ENCODE peak calls at places on chromosome 16, in six cellular contexts. Z is lower leg skin, X is IMR-90, H is HCT116, P is body of pancreas, J is A549. K is an unnamed sample.

GRCh38 chr16:19882186-19882585 is 2.5 kb downstream of the GPRC5B start:
- DNase-seq in Z (no peak), X (no peak), H (no peak), P (no peak), J (no peak), K (no peak)

GRCh38 chr16:30437511-30438046 is 7.7 kb upstream of the DCTPP1 start:
- DNase-seq in Z (no peak), X (no peak), H (no peak), P (no peak), J (no peak), K (no peak)

GRCh38 chr16:82523786-82524185 is 103.0 kb upstream of the CDH13 start:
- DNase-seq in Z (no peak), X (no peak), H (no peak), P (no peak), J (no peak), K (no peak)

GRCh38 chr16:31079342-31079944 is 5.2 kb downstream of the ZNF646 start:
- DNase-seq in Z (no peak), X (no peak), H (no peak), P (no peak), J (no peak), K (no peak)

GRCh38 chr16:83561876-83562275 is 245.9 kb upstream of the HSBP1 start:
- DNase-seq in Z (no peak), X (peak), H (no peak), P (no peak), J (no peak), K (peak)

GRCh38 chr16:11794991-11795886 is 1.8 kb downstream of the ZC3H7A start:
- DNase-seq in Z (no peak), X (no peak), H (no peak), P (no peak), J (no peak), K (no peak)

GRCh38 chr16:89473791-89474414 is 16.5 kb downstream of the ANKRD11 start:
- DNase-seq in Z (no peak), X (peak), H (no peak), P (no peak), J (no peak), K (no peak)

GRCh38 chr16:13920510-13920818 is 510 bp downstream of the ERCC4 start:
- DNase-seq in Z (no peak), X (no peak), H (no peak), P (no peak), J (no peak), K (no peak)

DNA sequence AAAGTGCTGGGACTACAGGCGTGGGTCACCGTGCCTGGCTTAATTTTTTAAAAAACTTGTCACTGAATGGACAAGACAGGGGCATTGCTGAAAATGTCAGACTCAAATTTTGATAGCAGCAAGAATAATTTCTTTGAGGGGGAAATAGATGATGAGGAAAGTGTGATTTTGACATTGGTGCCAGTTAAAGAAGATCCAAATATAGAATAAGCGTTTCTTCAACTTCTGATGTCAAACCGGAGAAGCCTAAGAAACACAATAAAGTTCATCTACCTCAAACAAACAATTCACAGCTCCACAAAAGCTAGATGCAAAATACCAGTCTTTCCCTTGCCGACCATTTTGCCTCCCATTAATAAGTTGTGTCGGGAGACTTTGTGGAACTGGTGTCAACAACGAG is 4.5 kb downstream of the MT1X start:
- DNase-seq in Z (no peak), X (no peak), H (no peak), P (no peak), J (no peak), K (no peak)
- TF ChIP-seq POLR2A in Z (no peak), X (no peak), H (no peak), P (no peak), J (no peak), K (no peak)

GRCh38 chr16:49824600-49824999 is 31.3 kb downstream of the ZNF423 start:
- DNase-seq in Z (no peak), X (no peak), H (no peak), P (no peak), J (no peak), K (no peak)

GRCh38 chr16:49822649-49823370 is 33.1 kb downstream of the ZNF423 start:
- DNase-seq in Z (no peak), X (no peak), H (no peak), P (no peak), J (no peak), K (no peak)

GRCh38 chr16:49821156-49821555 is 34.8 kb downstream of the ZNF423 start:
- DNase-seq in Z (no peak), X (no peak), H (no peak), P (no peak), J (no peak), K (no peak)

GRCh38 chr16:49825006-49825405 is 30.9 kb downstream of the ZNF423 start:
- DNase-seq in Z (no peak), X (no peak), H (no peak), P (no peak), J (no peak), K (no peak)

DNA sequence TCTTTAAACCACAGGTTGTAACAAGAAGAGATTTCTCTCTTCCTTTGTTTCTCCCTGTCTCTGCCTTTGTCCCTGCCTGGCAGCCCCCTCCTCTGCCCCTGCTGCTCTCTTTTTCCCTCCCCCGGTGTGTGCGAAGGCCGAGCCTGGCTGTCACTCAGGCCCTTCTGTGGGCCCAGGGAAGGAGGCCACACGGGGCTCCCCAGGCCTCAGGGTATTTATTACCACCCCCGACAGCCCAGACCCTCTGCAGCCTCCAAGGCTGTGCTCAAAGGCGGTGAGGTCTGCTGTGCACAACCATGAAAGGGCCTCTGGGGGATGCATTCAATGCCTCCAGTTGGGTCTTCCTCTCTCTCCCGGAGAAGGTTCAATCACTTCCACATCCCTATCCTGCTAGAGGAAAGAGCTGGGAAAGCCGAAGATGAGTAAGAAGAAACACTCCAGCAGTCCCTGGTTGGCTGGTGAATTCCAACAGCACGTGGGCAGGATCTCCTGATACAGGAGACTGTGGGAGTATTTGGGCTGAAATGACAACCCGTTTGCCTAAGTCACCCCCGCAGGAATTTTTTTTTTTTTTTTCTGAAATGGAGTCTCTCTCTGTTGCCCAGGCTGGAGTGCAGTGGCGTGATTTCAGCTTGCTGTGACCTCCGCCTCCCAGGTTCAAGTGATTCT is 34.2 kb downstream of the ZNF423 start:
- DNase-seq in Z (no peak), X (no peak), H (no peak), P (no peak), J (no peak), K (no peak)
- TF ChIP-seq POLR2A in Z (no peak), X (no peak), H (no peak), P (no peak), J (no peak), K (no peak)

GRCh38 chr16:58024673-58025350 is 742 bp upstream of the MMP15 start:
- DNase-seq in Z (no peak), X (no peak), H (peak), P (peak), J (no peak), K (no peak)
- TF ChIP-seq POLR2A in Z (no peak), X (no peak), H (no peak), P (peak), J (no peak), K (no peak)

GRCh38 chr16:67247698-67248400 is 568 bp upstream of the FHOD1 start:
- DNase-seq in Z (no peak), X (no peak), H (no peak), P (no peak), J (no peak), K (no peak)
- TF ChIP-seq POLR2A in Z (no peak), X (no peak), H (peak), P (no peak), J (no peak), K (no peak)

DNA sequence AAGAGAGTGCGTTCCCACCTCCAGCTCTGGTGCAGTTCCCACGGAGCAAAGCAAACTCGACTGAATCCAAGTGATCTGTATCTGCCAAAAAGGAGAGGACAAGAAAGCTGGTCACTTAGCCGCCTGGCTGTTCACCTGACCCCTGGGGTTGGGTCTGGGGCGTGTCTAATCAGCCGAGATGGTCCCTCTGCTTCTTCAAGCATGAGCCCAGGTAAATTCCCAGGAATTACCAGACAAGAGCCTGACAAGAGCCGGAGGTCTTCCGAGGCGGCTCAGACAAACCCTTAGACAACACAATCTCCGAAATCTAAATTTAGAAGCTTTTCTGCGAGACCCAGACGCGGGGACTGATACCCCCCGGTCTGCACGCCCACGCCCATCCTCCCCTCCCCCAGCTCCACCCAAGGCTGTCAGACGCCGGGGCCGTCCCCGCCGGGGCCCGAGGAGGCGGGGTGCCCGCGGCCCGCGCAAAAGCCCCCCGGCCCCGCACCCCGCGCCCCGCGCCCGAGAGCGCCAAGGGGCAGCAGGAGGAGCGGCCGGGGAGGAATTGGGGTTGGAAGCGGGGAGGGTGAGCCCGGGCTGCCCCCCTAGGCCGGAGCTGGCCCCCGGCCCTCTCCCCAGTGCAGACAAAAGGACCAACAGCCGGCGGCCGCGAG is 661 bp downstream of the ZNF821 start:
- DNase-seq in Z (no peak), X (peak), H (no peak), P (peak), J (no peak), K (peak)
- TF ChIP-seq POLR2A in Z (no peak), X (peak), H (no peak), P (no peak), J (no peak), K (no peak)

DNA sequence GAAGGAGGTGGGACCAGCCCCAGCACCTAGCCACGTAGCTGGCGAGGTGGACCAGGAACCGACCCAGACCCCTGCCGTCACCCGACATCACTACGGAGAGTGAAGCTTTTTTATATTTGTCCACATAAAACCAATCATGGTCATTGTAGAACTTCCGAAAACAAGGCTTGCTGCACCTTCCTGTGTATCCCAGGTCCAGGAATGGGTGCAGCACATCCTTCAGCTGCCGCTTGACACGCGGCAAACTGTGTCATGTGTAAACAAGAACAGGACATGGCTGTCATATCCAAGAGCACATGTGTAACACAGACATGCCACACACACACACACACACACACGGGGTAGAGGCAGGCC is 1.4 kb downstream of the HBQ1 start:
- DNase-seq in Z (no peak), X (no peak), H (no peak), P (no peak), J (no peak), K (no peak)
- TF ChIP-seq POLR2A in Z (no peak), X (no peak), H (no peak), P (no peak), J (no peak), K (no peak)

DNA sequence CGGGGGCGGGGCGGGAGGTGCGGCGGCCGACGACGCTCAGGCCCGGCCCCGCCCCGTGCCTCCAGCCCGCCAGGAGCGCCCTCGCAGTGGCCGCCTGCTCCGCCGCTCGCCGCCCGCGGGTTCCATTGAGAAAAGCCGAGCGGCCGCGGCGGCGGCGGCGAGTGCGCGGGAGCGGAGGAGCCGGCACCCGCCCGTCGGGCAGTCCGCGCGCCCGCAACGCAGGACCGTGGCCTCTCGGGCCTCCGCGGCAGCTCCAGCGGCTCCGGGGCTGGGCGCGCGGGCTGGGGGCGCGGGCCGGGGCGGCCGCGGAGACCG is at the start of gene ZFPM1:
- DNase-seq in Z (no peak), X (no peak), H (no peak), P (no peak), J (no peak), K (peak)
- TF ChIP-seq POLR2A in Z (no peak), X (peak), H (no peak), P (no peak), J (peak), K (peak)

GRCh38 chr16:714558-715447 is at the start of gene METRN:
- DNase-seq in Z (peak), X (peak), H (no peak), P (peak), J (peak), K (peak)

GRCh38 chr16:716768-717325 is 1.9 kb downstream of the METRN start:
- DNase-seq in Z (no peak), X (no peak), H (no peak), P (no peak), J (no peak), K (no peak)

GRCh38 chr16:715448-716249 is 731 bp downstream of the METRN start:
- DNase-seq in Z (no peak), X (no peak), H (no peak), P (no peak), J (no peak), K (no peak)

GRCh38 chr16:717651-718245 is 2.8 kb downstream of the METRN start:
- DNase-seq in Z (no peak), X (no peak), H (no peak), P (no peak), J (no peak), K (no peak)

GRCh38 chr16:716250-716607 is 1.3 kb downstream of the METRN start:
- DNase-seq in Z (no peak), X (no peak), H (no peak), P (peak), J (no peak), K (peak)
- TF ChIP-seq POLR2A in Z (no peak), X (no peak), H (no peak), P (peak), J (no peak), K (no peak)

GRCh38 chr16:46848768-46849764 is 18.1 kb upstream of the C16orf87 start:
- DNase-seq in Z (no peak), X (no peak), H (no peak), P (no peak), J (no peak), K (no peak)
- TF ChIP-seq POLR2A in Z (no peak), X (no peak), H (no peak), P (no peak), J (no peak), K (no peak)

K was measured in H54.